ENCODE peak calls at places on chromosomes 5 and 9, in ten cellular contexts. K is heart left ventricle, V is H1, N is body of pancreas, T is stomach, Q is endothelial cell of umbilical vein, U is GM12892, C is ovary, G is sigmoid colon, A is IMR-90. W is an unnamed sample.

GRCh38 chr5:14810941-14811573 is 60.5 kb downstream of the ANKH start:
- DNase-seq in T (no peak), G (no peak), Q (no peak), N (no peak), K (no peak), A (no peak), V (no peak), C (no peak), U (no peak), W (no peak)

GRCh38 chr5:138737494-138738265 is 15.5 kb upstream of the CTNNA1 start:
- DNase-seq in V (no peak), C (no peak), U (no peak), A (no peak), Q (no peak), T (no peak), N (no peak), K (no peak), G (no peak), W (no peak)

GRCh38 chr9:69834056-69834455 is 13.4 kb downstream of the CFAP95 start:
- DNase-seq in T (no peak), G (no peak), A (no peak), Q (no peak), N (no peak), V (no peak), U (no peak), C (no peak), K (no peak), W (no peak)

GRCh38 chr9:124450241-124450924 is at the start of gene ADGRD2:
- DNase-seq in K (no peak), C (peak; percentile 37), Q (peak; percentile 4), A (peak; percentile 4), U (peak; percentile 46), V (peak; percentile 70), G (no peak), N (peak; percentile 48), T (no peak), W (no peak)

GRCh38 chr5:88281322-88281721 is 12.7 kb upstream of the TMEM161B start:
- DNase-seq in N (no peak), G (no peak), V (no peak), A (no peak), Q (no peak), C (no peak), K (no peak), T (no peak), U (no peak), W (no peak)

GRCh38 chr5:104179057-104179456 is 616.5 kb upstream of the NUDT12 start:
- DNase-seq in T (peak; percentile 30), K (no peak), V (peak; percentile 36), C (no peak), Q (peak; percentile 64), A (peak; percentile 63), N (peak; percentile 71), U (no peak), G (no peak), W (peak; percentile 34)

GRCh38 chr5:142915840-142916424 is 145.8 kb downstream of the ARHGAP26 start:
- DNase-seq in Q (no peak), C (no peak), A (peak; percentile 48), U (no peak), G (no peak), N (peak; percentile 72), V (peak; percentile 38), T (peak; percentile 39), K (no peak), W (peak; percentile 23)

GRCh38 chr5:71589903-71590302 is 2.8 kb downstream of the MCCC2 start:
- DNase-seq in T (no peak), U (no peak), N (no peak), Q (no peak), A (no peak), V (no peak), C (no peak), G (no peak), K (no peak), W (no peak)

GRCh38 chr5:107305999-107306398 is 364.7 kb downstream of the EFNA5 start:
- DNase-seq in N (no peak), V (no peak), A (no peak), U (no peak), G (no peak), Q (no peak), C (no peak), K (no peak), T (no peak), W (no peak)

GRCh38 chr9:137175345-137175961 is 3.6 kb upstream of the TMEM210 start:
- DNase-seq in G (no peak), Q (no peak), K (no peak), A (no peak), C (no peak), V (no peak), N (no peak), U (no peak), T (no peak), W (no peak)

GRCh38 chr5:44332360-44332971 is 56.8 kb downstream of the FGF10 start:
- DNase-seq in A (peak; percentile 52), Q (peak; percentile 52), G (no peak), N (peak; percentile 9), U (no peak), K (no peak), C (no peak), V (no peak), T (no peak), W (no peak)

GRCh38 chr9:134707031-134707680 is 65.6 kb downstream of the COL5A1 start:
- DNase-seq in K (peak; percentile 87), G (peak; percentile 98), Q (peak; percentile 22), C (peak; percentile 89), A (peak; percentile 88), U (no peak), N (peak; percentile 62), T (peak; percentile 51), V (no peak), W (peak; percentile 73)

GRCh38 chr5:169637856-169638190 is 748 bp downstream of the DOCK2 start:
- DNase-seq in C (no peak), V (no peak), K (peak; percentile 73), N (no peak), U (no peak), A (no peak), Q (no peak), G (no peak), T (peak; percentile 39), W (peak; percentile 60)

GRCh38 chr9:35822926-35823325 is 5.6 kb downstream of the FAM221B start:
- DNase-seq in U (no peak), C (no peak), V (no peak), Q (no peak), A (peak; percentile 54), T (no peak), G (no peak), K (no peak), N (no peak), W (no peak)

DNA sequence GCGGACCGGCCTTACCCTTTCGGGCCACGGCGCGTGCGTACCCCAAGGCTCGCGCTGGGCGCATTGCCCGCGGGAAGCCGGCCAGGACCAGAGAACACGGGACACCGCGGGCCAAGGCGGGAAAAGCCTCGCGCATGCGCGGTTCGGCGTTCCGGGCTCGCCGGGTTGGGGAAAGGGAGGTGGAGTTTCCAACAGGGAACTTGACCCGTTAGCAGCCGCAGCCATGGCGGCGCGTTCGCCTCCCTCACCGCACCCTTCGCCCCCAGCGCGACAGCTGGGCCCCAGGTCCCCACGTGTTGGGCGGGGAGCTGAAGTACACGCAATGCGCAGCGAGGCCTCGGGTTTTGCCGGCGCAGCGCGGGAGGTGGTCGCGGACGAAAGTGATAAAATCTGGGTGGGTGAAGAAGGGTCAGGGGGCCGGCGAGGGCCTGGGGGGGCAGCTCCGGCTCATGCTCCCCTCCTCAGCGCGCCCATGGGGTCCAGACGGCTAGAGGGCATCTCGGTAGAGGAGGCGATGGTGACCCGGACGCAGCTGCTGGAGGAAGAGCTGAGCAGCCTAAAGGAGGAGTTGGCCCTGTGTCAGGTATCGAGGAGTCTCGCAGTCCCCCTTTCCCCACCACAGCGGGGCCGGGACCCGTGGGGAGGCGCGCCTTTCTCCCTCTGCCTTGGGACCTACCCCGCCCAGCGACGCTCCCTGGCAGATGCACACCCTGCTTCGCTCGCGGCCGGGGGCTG is at the start of gene CNTLN:
- DNase-seq in U (peak; percentile 44), K (peak; percentile 99), V (peak; percentile 84), G (peak; percentile 98), Q (peak; percentile 94), N (peak; percentile 97), T (peak; percentile 97), A (peak; percentile 85), C (peak; percentile 100), W (peak; percentile 93)
- TF ChIP-seq POLR2A in U (peak; percentile 82), K (no peak), V (peak; percentile 98), G (no peak), Q (peak; percentile 95), N (peak; percentile 80), T (peak; percentile 9), A (peak; percentile 22), C (peak; percentile 58), W (peak; percentile 37)

DNA sequence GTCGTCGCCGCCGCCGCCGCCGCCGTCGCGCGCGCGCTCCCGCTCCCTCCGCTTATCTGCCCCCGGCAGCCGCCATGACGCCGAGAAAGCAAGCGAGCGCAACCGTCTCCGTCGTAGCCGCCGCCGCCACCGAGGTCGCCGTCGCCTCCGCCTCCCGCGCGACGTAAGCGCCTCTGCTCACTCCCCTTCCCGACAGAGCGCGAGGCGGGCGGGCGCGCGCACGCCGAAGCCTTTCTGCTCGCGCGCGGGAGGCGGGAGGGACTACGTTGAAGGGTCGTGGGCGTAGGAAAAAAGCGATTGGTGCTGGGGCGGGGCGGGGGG is at the start of gene CHD1:
- DNase-seq in C (peak; percentile 95), Q (no peak), A (peak; percentile 94), U (peak; percentile 52), V (peak; percentile 88), N (peak; percentile 94), G (peak; percentile 98), K (peak; percentile 97), T (peak; percentile 95), W (peak; percentile 96)
- TF ChIP-seq POLR2A in C (no peak), Q (no peak), A (peak; percentile 33), U (peak; percentile 55), V (peak; percentile 54), N (peak; percentile 30), G (no peak), K (peak; percentile 62), T (no peak), W (peak; percentile 93)

DNA sequence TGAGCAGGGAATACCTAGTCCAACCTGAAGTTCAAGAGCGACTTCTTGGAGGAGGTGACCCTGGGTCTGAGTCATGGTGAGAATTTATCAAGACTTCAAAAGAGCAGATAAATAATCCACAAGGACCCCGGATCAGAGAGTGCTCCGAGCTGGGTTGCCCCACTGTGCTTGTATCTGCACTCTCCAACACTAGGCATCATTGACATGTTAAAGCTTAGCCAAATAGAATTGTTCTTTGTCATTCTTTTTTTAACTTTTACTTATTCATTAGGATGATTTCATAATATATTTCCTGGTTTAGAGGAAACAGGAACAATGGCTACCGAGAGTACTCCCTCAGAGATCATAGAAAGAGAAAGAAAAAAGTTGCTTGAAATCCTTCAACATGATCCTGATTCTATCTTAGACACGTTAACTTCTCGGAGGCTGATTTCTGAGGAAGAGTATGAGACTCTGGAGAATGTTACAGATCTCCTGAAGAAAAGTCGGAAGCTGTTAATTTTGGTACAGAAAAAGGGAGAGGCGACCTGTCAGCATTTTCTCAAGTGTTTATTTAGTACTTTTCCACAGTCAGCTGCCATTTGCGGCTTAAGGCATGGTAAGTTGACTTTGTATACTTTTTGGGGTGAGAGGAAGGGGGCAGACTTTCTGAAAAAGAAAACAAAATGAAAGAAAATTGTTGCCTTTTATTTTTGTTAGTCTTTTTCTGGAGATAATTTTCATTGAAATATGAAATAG is at the start of gene CARD6:
- DNase-seq in C (no peak), N (no peak), K (no peak), A (peak; percentile 31), T (no peak), Q (peak; percentile 89), V (no peak), G (no peak), U (no peak), W (no peak)
- TF ChIP-seq POLR2A in C (no peak), N (peak; percentile 25), K (no peak), A (no peak), T (no peak), Q (peak; percentile 47), V (no peak), G (no peak), U (no peak), W (no peak)

GRCh38 chr5:74225587-74225986 is 414.9 kb downstream of the ENC1 start:
- DNase-seq in G (no peak), K (no peak), V (no peak), Q (no peak), A (no peak), T (no peak), N (no peak), U (no peak), C (no peak), W (no peak)
- TF ChIP-seq POLR2A in G (no peak), K (no peak), V (no peak), Q (no peak), A (no peak), T (no peak), N (no peak), U (no peak), C (no peak), W (no peak)